ENCODE peak calls at places on chromosomes 3 and 15, in six cellular contexts. Q is neural progenitor cell; Z is kidney glomerular epithelial cell; B is activated effector memory CD4-positive, alpha-beta T cell treated with anti-CD3 and anti-CD28 coated beads, Interleukin-2, amount 50 U/mL, for 16 hours; R is choroid plexus epithelial cell; F is RKO. Y is an unnamed sample.

GRCh38 chr15:74873036-74873755 is at the start of gene SCAMP2:
- DNase-seq in Q (peak), Z (peak), B (peak), R (peak), F (peak), Y (peak)

GRCh38 chr3:185335799-185336198 is 27.1 kb upstream of the MAP3K13 start:
- DNase-seq in Q (no peak), Z (peak), B (no peak), R (peak), F (peak), Y (no peak)

GRCh38 chr15:91136386-91136923 is 36.4 kb downstream of the SV2B start:
- DNase-seq in Q (no peak), Z (no peak), B (no peak), R (no peak), F (no peak), Y (no peak)

GRCh38 chr3:16912400-16913263 is 27.9 kb downstream of the PLCL2 start:
- DNase-seq in Q (no peak), Z (no peak), B (no peak), R (no peak), F (no peak), Y (no peak)

GRCh38 chr3:15331072-15331605 is 1.2 kb downstream of the SH3BP5 start:
- DNase-seq in Q (no peak), Z (no peak), B (no peak), R (no peak), F (no peak), Y (no peak)

GRCh38 chr15:92715753-92716152 is 60.2 kb upstream of the FAM174B start:
- DNase-seq in Q (peak), Z (no peak), B (no peak), R (peak), F (no peak), Y (no peak)

GRCh38 chr15:75785771-75786563 is 57.3 kb upstream of the UBE2Q2 start:
- DNase-seq in Q (peak), Z (no peak), B (peak), R (peak), F (no peak), Y (no peak)

GRCh38 chr15:84582583-84583157 is 18.1 kb upstream of the ZSCAN2 start:
- DNase-seq in Q (no peak), Z (no peak), B (no peak), R (no peak), F (no peak), Y (no peak)

GRCh38 chr3:125460233-125460632 is 59.8 kb downstream of the SNX4 start:
- DNase-seq in Q (no peak), Z (no peak), B (no peak), R (no peak), F (no peak), Y (no peak)

GRCh38 chr3:57081173-57081572 is 20.7 kb downstream of the SPATA12 start:
- DNase-seq in Q (no peak), Z (no peak), B (no peak), R (no peak), F (no peak), Y (no peak)

GRCh38 chr3:54374214-54374855 is 252.0 kb downstream of the CACNA2D3 start:
- DNase-seq in Q (peak), Z (peak), B (no peak), R (no peak), F (no peak), Y (no peak)

GRCh38 chr15:47301481-47301880 is 415.8 kb upstream of the SEMA6D start:
- DNase-seq in Q (no peak), Z (no peak), B (no peak), R (no peak), F (no peak), Y (no peak)

GRCh38 chr3:197802505-197803459 is 11.7 kb downstream of the LRCH3 start:
- DNase-seq in Q (no peak), Z (no peak), B (no peak), R (peak), F (peak), Y (no peak)

GRCh38 chr3:36418296-36418695 is 38.0 kb downstream of the STAC start:
- DNase-seq in Q (no peak), Z (peak), B (no peak), R (peak), F (no peak), Y (no peak)

GRCh38 chr15:39969871-39970270 is 36.0 kb downstream of the EIF2AK4 start:
- DNase-seq in Q (no peak), Z (peak), B (no peak), R (peak), F (peak), Y (peak)

GRCh38 chr3:25557641-25558040 is 107.1 kb downstream of the TOP2B start:
- DNase-seq in Q (no peak), Z (no peak), B (no peak), R (peak), F (no peak), Y (no peak)

GRCh38 chr15:51094606-51095569 is at the start of gene TNFAIP8L3:
- DNase-seq in Q (peak), Z (no peak), B (no peak), R (no peak), F (no peak), Y (peak)

GRCh38 chr3:181279239-181279565 is 289.7 kb upstream of the DNAJC19 start:
- DNase-seq in Q (no peak), Z (no peak), B (no peak), R (no peak), F (no peak), Y (no peak)

GRCh38 chr3:146187334-146187950 is 26.5 kb upstream of the PLOD2 start:
- DNase-seq in Q (peak), Z (peak), B (no peak), R (peak), F (peak), Y (no peak)

GRCh38 chr15:58396181-58396580 is 35.6 kb upstream of the LIPC start:
- DNase-seq in Q (no peak), Z (peak), B (no peak), R (peak), F (no peak), Y (no peak)

GRCh38 chr15:96362001-96362758 is 31.7 kb downstream of the NR2F2 start:
- DNase-seq in Q (peak), Z (no peak), B (no peak), R (no peak), F (no peak), Y (no peak)

GRCh38 chr3:194423317-194423716 is 24.3 kb upstream of the GP5 start:
- DNase-seq in Q (no peak), Z (no peak), B (no peak), R (peak), F (no peak), Y (no peak)

GRCh38 chr3:127172670-127173515 is 20.0 kb upstream of the PRR23E start:
- DNase-seq in Q (no peak), Z (peak), B (peak), R (peak), F (peak), Y (no peak)

GRCh38 chr15:43954181-43954621 is 127.4 kb downstream of the WDR76 start:
- DNase-seq in Q (no peak), Z (no peak), B (no peak), R (no peak), F (peak), Y (no peak)

GRCh38 chr15:84113919-84114318 is 121.7 kb upstream of the GOLGA6L4 start:
- DNase-seq in Q (no peak), Z (no peak), B (no peak), R (peak), F (no peak), Y (no peak)

GRCh38 chr15:56672721-56673120 is 60.6 kb downstream of the ZNF280D start:
- DNase-seq in Q (no peak), Z (no peak), B (no peak), R (peak), F (no peak), Y (no peak)

GRCh38 chr3:186882881-186883685 is 40.6 kb downstream of the ADIPOQ start:
- DNase-seq in Q (no peak), Z (peak), B (peak), R (peak), F (peak), Y (no peak)

GRCh38 chr3:124117486-124117885 is 125.6 kb upstream of the ROPN1 start:
- DNase-seq in Q (no peak), Z (peak), B (no peak), R (peak), F (no peak), Y (no peak)

GRCh38 chr3:42042747-42043115 is 48.4 kb upstream of the TRAK1 start:
- DNase-seq in Q (no peak), Z (peak), B (no peak), R (no peak), F (no peak), Y (no peak)